ENCODE peak calls at places on chromosomes 11 and 22, in eight cellular contexts. One of them, this sample, is unnamed.

GRCh38 chr11:15687342-15687741 is 572.6 kb downstream of the INSC start:
- DNase-seq in astrocyte of the spinal cord: peak
- DNase-seq in brain microvascular endothelial cell: no peak
- DNase-seq in activated effector memory CD4-positive, alpha-beta T cell treated with anti-CD3 and anti-CD28 coated beads, Interleukin-2, amount 50 U/mL, for 16 hours: no peak
- DNase-seq in substantia nigra: no peak
- DNase-seq in foreskin fibroblast: no peak
- DNase-seq in DMS153: no peak
- DNase-seq in GDM1: no peak
- DNase-seq in this sample: no peak

GRCh38 chr11:30786392-30787120 is 200.4 kb upstream of the MPPED2 start:
- DNase-seq in GDM1: no peak
- DNase-seq in DMS153: no peak
- DNase-seq in brain microvascular endothelial cell: no peak
- DNase-seq in astrocyte of the spinal cord: peak
- DNase-seq in activated effector memory CD4-positive, alpha-beta T cell treated with anti-CD3 and anti-CD28 coated beads, Interleukin-2, amount 50 U/mL, for 16 hours: no peak
- DNase-seq in substantia nigra: no peak
- DNase-seq in foreskin fibroblast: no peak
- DNase-seq in this sample: no peak

GRCh38 chr22:24315367-24315781 is 44.7 kb downstream of the SPECC1L start:
- DNase-seq in substantia nigra: no peak
- DNase-seq in astrocyte of the spinal cord: peak
- DNase-seq in DMS153: peak
- DNase-seq in GDM1: no peak
- DNase-seq in brain microvascular endothelial cell: no peak
- DNase-seq in activated effector memory CD4-positive, alpha-beta T cell treated with anti-CD3 and anti-CD28 coated beads, Interleukin-2, amount 50 U/mL, for 16 hours: no peak
- DNase-seq in foreskin fibroblast: peak
- DNase-seq in this sample: no peak

GRCh38 chr11:113818426-113818825 is 38.8 kb downstream of the CLDN25 start:
- DNase-seq in GDM1: no peak
- DNase-seq in activated effector memory CD4-positive, alpha-beta T cell treated with anti-CD3 and anti-CD28 coated beads, Interleukin-2, amount 50 U/mL, for 16 hours: no peak
- DNase-seq in foreskin fibroblast: no peak
- DNase-seq in astrocyte of the spinal cord: no peak
- DNase-seq in substantia nigra: no peak
- DNase-seq in DMS153: no peak
- DNase-seq in brain microvascular endothelial cell: no peak
- DNase-seq in this sample: no peak

GRCh38 chr11:85787809-85788805 is 22.8 kb downstream of the SYTL2 start:
- DNase-seq in substantia nigra: no peak
- DNase-seq in astrocyte of the spinal cord: no peak
- DNase-seq in GDM1: no peak
- DNase-seq in DMS153: no peak
- DNase-seq in brain microvascular endothelial cell: no peak
- DNase-seq in activated effector memory CD4-positive, alpha-beta T cell treated with anti-CD3 and anti-CD28 coated beads, Interleukin-2, amount 50 U/mL, for 16 hours: no peak
- DNase-seq in foreskin fibroblast: no peak
- DNase-seq in this sample: no peak

GRCh38 chr11:35166369-35167360 is 27.7 kb downstream of the CD44 start:
- DNase-seq in DMS153: no peak
- DNase-seq in GDM1: no peak
- DNase-seq in substantia nigra: peak
- DNase-seq in astrocyte of the spinal cord: peak
- DNase-seq in activated effector memory CD4-positive, alpha-beta T cell treated with anti-CD3 and anti-CD28 coated beads, Interleukin-2, amount 50 U/mL, for 16 hours: peak
- DNase-seq in foreskin fibroblast: peak
- DNase-seq in brain microvascular endothelial cell: peak
- DNase-seq in this sample: no peak

GRCh38 chr11:61552108-61552635 is 28.7 kb downstream of the SYT7 start:
- DNase-seq in substantia nigra: no peak
- DNase-seq in activated effector memory CD4-positive, alpha-beta T cell treated with anti-CD3 and anti-CD28 coated beads, Interleukin-2, amount 50 U/mL, for 16 hours: no peak
- DNase-seq in foreskin fibroblast: no peak
- DNase-seq in astrocyte of the spinal cord: no peak
- DNase-seq in DMS153: no peak
- DNase-seq in brain microvascular endothelial cell: no peak
- DNase-seq in GDM1: no peak
- DNase-seq in this sample: no peak

GRCh38 chr11:70606951-70607330 is 208.6 kb downstream of the CTTN start:
- DNase-seq in activated effector memory CD4-positive, alpha-beta T cell treated with anti-CD3 and anti-CD28 coated beads, Interleukin-2, amount 50 U/mL, for 16 hours: no peak
- DNase-seq in brain microvascular endothelial cell: no peak
- DNase-seq in substantia nigra: no peak
- DNase-seq in foreskin fibroblast: no peak
- DNase-seq in DMS153: no peak
- DNase-seq in GDM1: no peak
- DNase-seq in astrocyte of the spinal cord: no peak
- DNase-seq in this sample: no peak

GRCh38 chr11:33692013-33692504 is 8.6 kb downstream of the C11orf91 start:
- DNase-seq in activated effector memory CD4-positive, alpha-beta T cell treated with anti-CD3 and anti-CD28 coated beads, Interleukin-2, amount 50 U/mL, for 16 hours: no peak
- DNase-seq in DMS153: peak
- DNase-seq in foreskin fibroblast: peak
- DNase-seq in astrocyte of the spinal cord: peak
- DNase-seq in brain microvascular endothelial cell: peak
- DNase-seq in GDM1: no peak
- DNase-seq in substantia nigra: peak
- DNase-seq in this sample: peak

GRCh38 chr11:117226388-117227385 is 5.2 kb downstream of the PCSK7 start:
- DNase-seq in DMS153: peak
- DNase-seq in brain microvascular endothelial cell: no peak
- DNase-seq in astrocyte of the spinal cord: peak
- DNase-seq in activated effector memory CD4-positive, alpha-beta T cell treated with anti-CD3 and anti-CD28 coated beads, Interleukin-2, amount 50 U/mL, for 16 hours: peak
- DNase-seq in GDM1: peak
- DNase-seq in foreskin fibroblast: peak
- DNase-seq in substantia nigra: peak
- DNase-seq in this sample: peak

GRCh38 chr11:71456294-71456693 is 3.3 kb downstream of the NADSYN1 start:
- DNase-seq in activated effector memory CD4-positive, alpha-beta T cell treated with anti-CD3 and anti-CD28 coated beads, Interleukin-2, amount 50 U/mL, for 16 hours: no peak
- DNase-seq in foreskin fibroblast: no peak
- DNase-seq in substantia nigra: no peak
- DNase-seq in astrocyte of the spinal cord: no peak
- DNase-seq in brain microvascular endothelial cell: no peak
- DNase-seq in DMS153: no peak
- DNase-seq in GDM1: no peak
- DNase-seq in this sample: no peak

GRCh38 chr22:22148905-22149304 is 95.7 kb upstream of the VPREB1 start:
- DNase-seq in foreskin fibroblast: no peak
- DNase-seq in substantia nigra: no peak
- DNase-seq in activated effector memory CD4-positive, alpha-beta T cell treated with anti-CD3 and anti-CD28 coated beads, Interleukin-2, amount 50 U/mL, for 16 hours: no peak
- DNase-seq in GDM1: no peak
- DNase-seq in astrocyte of the spinal cord: no peak
- DNase-seq in brain microvascular endothelial cell: no peak
- DNase-seq in DMS153: no peak
- DNase-seq in this sample: no peak

GRCh38 chr22:42376721-42377177 is 55.5 kb downstream of the NFAM1 start:
- DNase-seq in foreskin fibroblast: peak
- DNase-seq in astrocyte of the spinal cord: no peak
- DNase-seq in brain microvascular endothelial cell: no peak
- DNase-seq in GDM1: no peak
- DNase-seq in activated effector memory CD4-positive, alpha-beta T cell treated with anti-CD3 and anti-CD28 coated beads, Interleukin-2, amount 50 U/mL, for 16 hours: no peak
- DNase-seq in substantia nigra: no peak
- DNase-seq in DMS153: peak
- DNase-seq in this sample: no peak

GRCh38 chr11:77036398-77036797 is 2.2 kb downstream of the B3GNT6 start:
- DNase-seq in substantia nigra: no peak
- DNase-seq in activated effector memory CD4-positive, alpha-beta T cell treated with anti-CD3 and anti-CD28 coated beads, Interleukin-2, amount 50 U/mL, for 16 hours: no peak
- DNase-seq in DMS153: no peak
- DNase-seq in astrocyte of the spinal cord: no peak
- DNase-seq in brain microvascular endothelial cell: no peak
- DNase-seq in GDM1: no peak
- DNase-seq in foreskin fibroblast: no peak
- DNase-seq in this sample: peak

GRCh38 chr11:31535479-31535878 is 25.9 kb downstream of the ELP4 start:
- DNase-seq in foreskin fibroblast: no peak
- DNase-seq in GDM1: no peak
- DNase-seq in brain microvascular endothelial cell: no peak
- DNase-seq in substantia nigra: no peak
- DNase-seq in DMS153: no peak
- DNase-seq in astrocyte of the spinal cord: no peak
- DNase-seq in activated effector memory CD4-positive, alpha-beta T cell treated with anti-CD3 and anti-CD28 coated beads, Interleukin-2, amount 50 U/mL, for 16 hours: no peak
- DNase-seq in this sample: no peak

GRCh38 chr11:29957406-29957805 is 59.4 kb downstream of the KCNA4 start:
- DNase-seq in brain microvascular endothelial cell: no peak
- DNase-seq in foreskin fibroblast: no peak
- DNase-seq in substantia nigra: no peak
- DNase-seq in activated effector memory CD4-positive, alpha-beta T cell treated with anti-CD3 and anti-CD28 coated beads, Interleukin-2, amount 50 U/mL, for 16 hours: no peak
- DNase-seq in DMS153: no peak
- DNase-seq in astrocyte of the spinal cord: no peak
- DNase-seq in GDM1: no peak
- DNase-seq in this sample: no peak

GRCh38 chr22:43642807-43643206 is 169.3 kb downstream of the EFCAB6 start:
- DNase-seq in activated effector memory CD4-positive, alpha-beta T cell treated with anti-CD3 and anti-CD28 coated beads, Interleukin-2, amount 50 U/mL, for 16 hours: no peak
- DNase-seq in foreskin fibroblast: no peak
- DNase-seq in GDM1: no peak
- DNase-seq in substantia nigra: no peak
- DNase-seq in astrocyte of the spinal cord: no peak
- DNase-seq in brain microvascular endothelial cell: no peak
- DNase-seq in DMS153: no peak
- DNase-seq in this sample: no peak